ENCODE peak calls at places on chromosome 7, in ten cellular contexts. T is AG04450, L is esophagus squamous epithelium, Y is fibroblast of lung, G is cardiac muscle cell, B is heart right ventricle, A is kidney, K is psoas muscle, H is lower lobe of right lung, S is sigmoid colon. Z is an unnamed sample.

GRCh38 chr7:21912305-21912704 is 33.4 kb downstream of the CDCA7L start:
- DNase-seq in T (peak; percentile 10), L (no peak), Y (peak; percentile 46), G (no peak), B (peak; percentile 76), A (no peak), K (no peak), H (no peak), S (no peak), Z (no peak)

GRCh38 chr7:128361463-128362441 is at the start of gene PRRT4:
- DNase-seq in T (no peak), L (no peak), Y (no peak), G (peak; percentile 80), B (no peak), A (no peak), K (peak; percentile 50), H (peak; percentile 62), S (peak; percentile 70), Z (peak; percentile 56)

GRCh38 chr7:80883188-80884025 is 35.4 kb downstream of the SEMA3C start:
- DNase-seq in T (peak; percentile 81), L (no peak), Y (peak; percentile 98), G (no peak), B (no peak), A (no peak), K (no peak), H (no peak), S (no peak), Z (no peak)

GRCh38 chr7:149731207-149731955 is 42.0 kb downstream of the ZNF467 start:
- DNase-seq in T (no peak), L (no peak), Y (no peak), G (no peak), B (no peak), A (peak; percentile 45), K (no peak), H (peak; percentile 37), S (peak; percentile 43), Z (no peak)

GRCh38 chr7:154532771-154533170 is 470.2 kb downstream of the PAXIP1 start:
- DNase-seq in T (no peak), L (no peak), Y (no peak), G (no peak), B (no peak), A (no peak), K (no peak), H (no peak), S (no peak), Z (no peak)

GRCh38 chr7:76291346-76292205 is 10.9 kb upstream of the HSPB1 start:
- DNase-seq in T (peak; percentile 96), L (peak; percentile 36), Y (peak; percentile 94), G (peak; percentile 84), B (peak; percentile 91), A (peak; percentile 97), K (peak; percentile 93), H (peak; percentile 91), S (peak; percentile 97), Z (peak; percentile 89)

GRCh38 chr7:94396606-94397005 is 1.9 kb downstream of the COL1A2 start:
- DNase-seq in T (no peak), L (no peak), Y (peak; percentile 57), G (no peak), B (no peak), A (no peak), K (no peak), H (no peak), S (no peak), Z (no peak)

GRCh38 chr7:117717341-117717740 is 155.9 kb downstream of the CTTNBP2 start:
- DNase-seq in T (no peak), L (no peak), Y (peak; percentile 32), G (no peak), B (no peak), A (no peak), K (no peak), H (no peak), S (no peak), Z (no peak)

GRCh38 chr7:134724606-134725005 is 54.8 kb upstream of the CALD1 start:
- DNase-seq in T (no peak), L (no peak), Y (peak; percentile 48), G (no peak), B (no peak), A (no peak), K (no peak), H (no peak), S (no peak), Z (no peak)

GRCh38 chr7:110442386-110442837 is 648.5 kb upstream of the LRRN3 start:
- DNase-seq in T (no peak), L (no peak), Y (peak; percentile 59), G (peak; percentile 89), B (peak; percentile 6), A (no peak), K (no peak), H (no peak), S (no peak), Z (no peak)

GRCh38 chr7:1262441-1262840 is 29.8 kb downstream of the UNCX start:
- DNase-seq in T (no peak), L (no peak), Y (no peak), G (no peak), B (no peak), A (peak; percentile 37), K (peak; percentile 1), H (peak; percentile 30), S (no peak), Z (no peak)

GRCh38 chr7:33719059-33719581 is 186.2 kb upstream of the BMPER start:
- DNase-seq in T (no peak), L (no peak), Y (peak; percentile 54), G (peak; percentile 47), B (peak; percentile 59), A (peak; percentile 81), K (peak; percentile 58), H (no peak), S (no peak), Z (no peak)

DNA sequence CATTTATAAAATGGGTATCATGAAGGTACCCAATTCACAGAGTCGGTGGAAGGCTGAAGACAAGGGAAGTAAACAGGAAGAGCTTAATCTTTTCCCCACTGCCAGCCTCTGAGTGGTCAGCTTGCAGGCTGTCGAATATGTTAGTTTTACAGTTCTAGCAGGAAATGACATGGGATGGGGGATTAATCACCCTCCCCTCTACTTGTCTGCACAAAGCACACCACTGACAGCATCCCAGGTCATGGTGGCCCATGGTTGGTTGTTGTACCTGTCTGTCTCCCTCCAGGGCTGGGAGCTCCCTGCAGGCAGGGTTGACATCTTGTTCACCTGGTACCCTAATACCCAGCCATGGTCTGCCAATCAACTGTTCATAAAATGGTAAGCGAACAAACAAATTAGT is 55.6 kb downstream of the GRB10 start:
- DNase-seq in T (no peak), L (no peak), Y (no peak), G (no peak), B (no peak), A (no peak), K (no peak), H (no peak), S (no peak), Z (no peak)
- H3K27ac ChIP-seq in T (no peak overlapping the region), L (no peak overlapping the region), Y (no peak overlapping the region), G (no peak overlapping the region), B (no peak overlapping the region), A (no peak overlapping the region), K (no peak overlapping the region), H (no peak overlapping the region), S (peak overlapping the region; percentile 3), Z (no peak overlapping the region)

DNA sequence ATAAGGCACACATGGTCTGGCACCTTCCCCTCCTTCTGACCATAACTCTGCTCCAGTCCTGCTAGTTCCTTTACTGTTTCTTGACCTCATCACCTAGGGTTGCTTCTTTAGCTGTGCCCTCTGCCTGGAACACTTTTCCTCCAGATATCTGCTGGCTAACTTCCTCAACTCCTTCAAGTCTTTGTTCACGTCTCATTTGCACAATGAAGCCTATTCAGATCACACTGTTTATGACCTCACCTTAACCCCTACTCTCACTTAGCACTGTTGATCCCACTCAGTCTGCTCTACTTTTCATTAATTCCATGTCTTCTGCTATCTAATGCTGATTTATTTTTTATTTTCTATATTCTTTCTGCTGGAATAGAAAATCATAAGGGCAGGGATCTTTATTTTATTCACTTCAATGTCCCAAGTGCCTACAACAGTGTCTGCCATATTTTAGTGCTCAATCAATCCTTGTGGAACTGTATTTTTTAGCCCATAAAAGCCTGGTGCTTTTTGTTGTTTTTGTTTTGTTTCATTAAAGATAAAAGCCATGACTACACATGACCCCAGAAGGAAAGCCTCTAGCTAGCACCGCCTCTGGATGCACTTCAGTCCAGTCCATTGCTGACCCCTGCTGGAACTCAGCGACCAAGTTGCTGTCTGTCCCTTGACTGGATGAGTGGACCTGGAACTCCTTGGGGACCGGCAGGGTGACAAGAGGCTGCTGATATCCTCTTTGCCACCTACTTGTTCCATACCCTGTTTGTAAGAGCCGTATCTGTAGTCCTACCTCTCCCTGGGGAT is 12.3 kb downstream of the KLF14 start:
- DNase-seq in T (peak; percentile 7), L (no peak), Y (peak; percentile 77), G (peak; percentile 85), B (peak; percentile 82), A (peak; percentile 84), K (peak; percentile 50), H (peak; percentile 66), S (peak; percentile 72), Z (no peak)
- TF ChIP-seq CTCF in T (peak; percentile 71), L (no peak), Y (peak; percentile 76), G (peak; percentile 82), B (peak; percentile 77), A (peak; percentile 59), K (peak; percentile 63), H (peak; percentile 67), S (peak; percentile 33), Z (no peak)

GRCh38 chr7:157997471-157997870 is 590.2 kb downstream of the PTPRN2 start:
- DNase-seq in T (no peak), L (no peak), Y (no peak), G (no peak), B (no peak), A (peak; percentile 51), K (no peak), H (no peak), S (no peak), Z (no peak)
- H3K9me3 ChIP-seq in T (peaks cover 81% of the 10 kb centered on the region), L (no peaks in the 10 kb centered on the region), Y (no peaks in the 10 kb centered on the region), G (no peaks in the 10 kb centered on the region), B (no peaks in the 10 kb centered on the region), A (peaks cover 6% of the 10 kb centered on the region), K (no peaks in the 10 kb centered on the region), H (peaks cover 6% of the 10 kb centered on the region), S (no peaks in the 10 kb centered on the region), Z (no peaks in the 10 kb centered on the region)

GRCh38 chr7:151728286-151728660 is 148.6 kb downstream of the PRKAG2 start:
- DNase-seq in T (no peak), L (no peak), Y (no peak), G (no peak), B (no peak), A (peak; percentile 37), K (no peak), H (no peak), S (no peak), Z (no peak)

GRCh38 chr7:151727579-151728285 is 149.2 kb downstream of the PRKAG2 start:
- DNase-seq in T (peak; percentile 89), L (peak; percentile 27), Y (peak; percentile 91), G (no peak), B (peak; percentile 53), A (peak; percentile 93), K (peak; percentile 85), H (peak; percentile 67), S (peak; percentile 95), Z (no peak)

GRCh38 chr7:151726875-151727578 is 149.9 kb downstream of the PRKAG2 start:
- DNase-seq in T (no peak), L (no peak), Y (no peak), G (no peak), B (no peak), A (peak; percentile 72), K (no peak), H (no peak), S (no peak), Z (no peak)

GRCh38 chr7:151729521-151729921 is 147.4 kb downstream of the PRKAG2 start:
- DNase-seq in T (no peak), L (no peak), Y (no peak), G (no peak), B (no peak), A (peak; percentile 62), K (no peak), H (no peak), S (no peak), Z (no peak)

GRCh38 chr7:151728746-151729145 is 148.2 kb downstream of the PRKAG2 start:
- DNase-seq in T (no peak), L (no peak), Y (no peak), G (no peak), B (no peak), A (peak; percentile 60), K (no peak), H (no peak), S (no peak), Z (no peak)
- H3K27ac ChIP-seq in T (no peak overlapping the region), L (no peak overlapping the region), Y (no peak overlapping the region), G (peak overlapping the region; percentile 69), B (peak overlapping the region; percentile 72), A (no peak overlapping the region), K (no peak overlapping the region), H (no peak overlapping the region), S (peak overlapping the region; percentile 71), Z (no peak overlapping the region)

Z was measured in CD4-positive, alpha-beta T cell.